ENCODE peak calls at places on chromosome 10, in seven cellular contexts. K is H1, M is neuronal stem cell, V is H9, J is mesendoderm, W is trophoblast cell, F is mesenchymal stem cell. P is an unnamed sample.

GRCh38 chr10:121290674-121291073 is 307.6 kb downstream of the FGFR2 start:
- DNase-seq in K (no peak), M (no peak), V (no peak), J (no peak), W (no peak), F (no peak), P (no peak)

GRCh38 chr10:95384011-95384704 is 93.4 kb upstream of the PDLIM1 start:
- DNase-seq in K (no peak), M (no peak), V (peak; percentile 20), J (no peak), W (no peak), F (no peak), P (no peak)

GRCh38 chr10:19017491-19017890 is 31.1 kb upstream of the MALRD1 start:
- DNase-seq in K (no peak), M (no peak), V (no peak), J (no peak), W (peak; percentile 69), F (no peak), P (no peak)

GRCh38 chr10:132870426-132870825 is 71.9 kb downstream of the CFAP46 start:
- DNase-seq in K (no peak), M (no peak), V (peak; percentile 14), J (no peak), W (no peak), F (no peak), P (no peak)

GRCh38 chr10:77163670-77164348 is 473.8 kb downstream of the KCNMA1 start:
- DNase-seq in K (no peak), M (no peak), V (no peak), J (peak; percentile 17), W (peak; percentile 64), F (peak; percentile 98), P (peak; percentile 99)

GRCh38 chr10:77702166-77702565 is 64.6 kb upstream of the KCNMA1 start:
- DNase-seq in K (no peak), M (no peak), V (no peak), J (no peak), W (no peak), F (peak; percentile 51), P (peak; percentile 94)

GRCh38 chr10:113524539-113525490 is 28.0 kb upstream of the HABP2 start:
- DNase-seq in K (no peak), M (no peak), V (no peak), J (peak; percentile 58), W (peak; percentile 8), F (peak; percentile 47), P (no peak)

GRCh38 chr10:130971123-130971435 is 340.4 kb downstream of the TCERG1L start:
- DNase-seq in K (no peak), M (no peak), V (no peak), J (no peak), W (no peak), F (no peak), P (no peak)

GRCh38 chr10:51651063-51651462 is 48.3 kb downstream of the CSTF2T start:
- DNase-seq in K (no peak), M (no peak), V (no peak), J (no peak), W (no peak), F (peak; percentile 3), P (peak; percentile 80)

GRCh38 chr10:11231285-11231684 is 213.6 kb downstream of the CELF2 start:
- DNase-seq in K (no peak), M (no peak), V (no peak), J (no peak), W (no peak), F (no peak), P (no peak)

GRCh38 chr10:70378122-70378521 is 4.3 kb downstream of the LRRC20 start:
- DNase-seq in K (no peak), M (no peak), V (no peak), J (peak; percentile 46), W (no peak), F (peak; percentile 93), P (peak; percentile 95)

GRCh38 chr10:132368881-132369635 is 27.9 kb upstream of the PWWP2B start:
- DNase-seq in K (no peak), M (no peak), V (no peak), J (no peak), W (peak; percentile 84), F (no peak), P (peak; percentile 69)

DNA sequence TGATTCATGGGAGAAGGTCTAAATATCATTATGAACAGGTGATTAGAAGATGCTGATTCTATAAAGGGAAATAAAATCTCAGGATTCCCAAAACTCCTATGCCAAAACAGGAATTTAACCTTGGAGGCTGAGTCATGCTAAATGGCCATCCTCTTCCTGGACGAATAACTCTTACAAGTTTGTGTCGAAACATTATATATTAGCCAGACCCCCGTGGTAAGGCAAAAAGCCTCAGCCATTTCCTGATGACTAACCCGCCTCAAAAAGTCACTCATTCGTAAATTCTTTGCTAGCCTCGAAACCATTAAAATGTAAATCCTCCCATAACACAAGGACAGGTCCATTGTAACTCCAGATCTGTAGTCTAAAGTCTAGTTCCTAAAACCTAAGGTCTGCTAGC is 32.0 kb downstream of the CUL2 start:
- DNase-seq in K (no peak), M (no peak), V (no peak), J (no peak), W (no peak), F (peak; percentile 95), P (peak; percentile 94)
- H2AK5ac ChIP-seq in K (no peak overlapping the region), M (no peak overlapping the region), V (no peak overlapping the region), J (no peak overlapping the region), W (no peak overlapping the region), F (no peak overlapping the region), P (peak overlapping the region; percentile 18)

GRCh38 chr10:71496927-71497801 is 100.4 kb downstream of the CDH23 start:
- DNase-seq in K (no peak), M (no peak), V (no peak), J (no peak), W (no peak), F (no peak), P (no peak)
- H3K4me1 ChIP-seq in K (peaks cover 3% of the 10 kb centered on the region), M (no peaks in the 10 kb centered on the region), V (no peaks in the 10 kb centered on the region), J (no peaks in the 10 kb centered on the region), W (no peaks in the 10 kb centered on the region), F (no peaks in the 10 kb centered on the region), P (no peaks in the 10 kb centered on the region)

DNA sequence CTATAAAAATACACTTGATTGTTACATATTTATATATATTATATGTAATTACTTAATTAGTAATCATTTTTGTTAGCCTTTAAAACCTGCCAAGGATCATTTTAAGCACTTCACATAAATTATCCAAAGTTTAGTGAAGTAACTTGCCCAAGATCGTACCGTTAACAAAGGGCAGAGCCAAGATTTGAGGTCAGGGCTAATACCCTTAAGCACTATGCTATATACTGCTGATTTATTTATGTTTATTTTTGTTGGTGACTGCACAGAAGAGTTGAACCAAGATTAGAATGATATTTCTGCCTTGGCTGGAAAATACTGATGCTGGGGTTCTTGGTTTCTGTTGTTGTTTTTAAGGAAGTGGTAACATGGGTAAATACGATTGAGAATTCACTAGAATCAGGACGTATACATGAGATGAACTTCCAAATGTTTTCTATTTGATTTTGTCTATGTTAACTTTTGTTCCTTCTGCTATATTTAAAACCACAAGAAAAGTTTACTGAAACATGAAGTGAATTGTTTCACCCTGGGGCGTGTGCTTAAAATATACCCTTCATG is 9.3 kb downstream of the ADD3 start:
- DNase-seq in K (no peak), M (no peak), V (no peak), J (no peak), W (no peak), F (no peak), P (no peak)
- H2AK5ac ChIP-seq in K (no peak overlapping the region), M (no peak overlapping the region), V (no peak overlapping the region), J (no peak overlapping the region), W (no peak overlapping the region), F (no peak overlapping the region), P (no peak overlapping the region)

GRCh38 chr10:118753331-118753730 is 1.4 kb downstream of the CACUL1 start:
- DNase-seq in K (no peak), M (no peak), V (no peak), J (no peak), W (no peak), F (peak; percentile 53), P (peak; percentile 44)

GRCh38 chr10:118751272-118751671 is 3.5 kb downstream of the CACUL1 start:
- DNase-seq in K (no peak), M (no peak), V (no peak), J (no peak), W (no peak), F (no peak), P (no peak)

GRCh38 chr10:118752401-118752800 is 2.4 kb downstream of the CACUL1 start:
- DNase-seq in K (no peak), M (no peak), V (no peak), J (no peak), W (no peak), F (no peak), P (no peak)

GRCh38 chr10:118754556-118755423 is at the start of gene CACUL1:
- DNase-seq in K (peak; percentile 99), M (peak; percentile 100), V (peak; percentile 100), J (peak; percentile 100), W (peak; percentile 100), F (peak; percentile 100), P (peak; percentile 100)

GRCh38 chr10:118754132-118754555 is 626 bp downstream of the CACUL1 start:
- DNase-seq in K (peak; percentile 69), M (peak; percentile 53), V (peak; percentile 70), J (peak; percentile 85), W (no peak), F (peak; percentile 57), P (no peak)
- H3K4me1 ChIP-seq in K (no peaks in the 10 kb centered on the region), M (peaks cover 8% of the 10 kb centered on the region), V (no peaks in the 10 kb centered on the region), J (peaks cover 1% of the 10 kb centered on the region), W (no peaks in the 10 kb centered on the region), F (peaks cover 6% of the 10 kb centered on the region), P (no peaks in the 10 kb centered on the region)

GRCh38 chr10:101095550-101096213 is 33.9 kb downstream of the KAZALD1 start:
- DNase-seq in K (peak; percentile 96), M (peak; percentile 63), V (peak; percentile 100), J (peak; percentile 99), W (peak; percentile 71), F (peak; percentile 60), P (peak; percentile 44)

GRCh38 chr10:101090597-101090996 is 28.8 kb downstream of the KAZALD1 start:
- DNase-seq in K (no peak), M (no peak), V (no peak), J (no peak), W (no peak), F (no peak), P (no peak)

GRCh38 chr10:101094113-101094512 is 32.3 kb downstream of the KAZALD1 start:
- DNase-seq in K (no peak), M (no peak), V (no peak), J (no peak), W (no peak), F (no peak), P (no peak)

GRCh38 chr10:101091546-101092290 is 29.9 kb downstream of the KAZALD1 start:
- DNase-seq in K (no peak), M (no peak), V (no peak), J (no peak), W (no peak), F (no peak), P (no peak)

GRCh38 chr10:101092742-101093386 is 31.1 kb downstream of the KAZALD1 start:
- DNase-seq in K (no peak), M (peak; percentile 14), V (no peak), J (no peak), W (no peak), F (no peak), P (no peak)
- H2AK5ac ChIP-seq in K (no peak overlapping the region), M (no peak overlapping the region), V (no peak overlapping the region), J (no peak overlapping the region), W (no peak overlapping the region), F (no peak overlapping the region), P (no peak overlapping the region)

DNA sequence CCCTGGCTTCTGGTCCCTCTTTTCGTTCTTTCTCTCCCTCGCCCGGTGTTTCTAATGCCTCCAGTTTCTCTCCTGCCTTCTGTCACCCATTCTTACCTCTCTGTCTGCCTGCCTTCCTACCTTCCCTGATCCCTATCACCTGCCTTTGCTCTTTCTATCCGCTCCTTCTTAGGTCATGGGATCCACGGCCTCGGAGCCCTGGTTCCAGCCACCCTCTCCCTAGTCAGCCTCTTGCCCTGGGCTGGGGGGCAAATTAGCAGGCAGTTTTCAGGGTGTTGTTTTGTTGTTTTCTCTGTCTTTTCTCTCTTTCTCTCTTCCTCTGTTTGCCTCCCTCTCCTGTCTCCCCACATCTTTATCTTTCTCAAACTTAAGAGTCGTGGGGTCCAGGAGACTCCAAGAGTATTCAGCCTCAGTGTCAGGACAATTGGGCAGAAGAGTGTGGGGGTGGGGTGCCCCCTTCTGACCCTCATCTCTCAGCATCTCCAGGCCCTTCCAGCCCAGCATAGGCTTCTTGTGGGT is 1.1 kb downstream of the PAX2 start:
- DNase-seq in K (no peak), M (no peak), V (no peak), J (no peak), W (no peak), F (no peak), P (no peak)
- H3K4me1 ChIP-seq in K (peaks cover 15% of the 10 kb centered on the region), M (peaks cover 8% of the 10 kb centered on the region), V (no peaks in the 10 kb centered on the region), J (peaks cover 5% of the 10 kb centered on the region), W (no peaks in the 10 kb centered on the region), F (peaks cover 51% of the 10 kb centered on the region), P (no peaks in the 10 kb centered on the region)